ENCODE peak calls at places on chromosomes 16 and 17, in ten cellular contexts. One of them, this sample, is unnamed.

GRCh38 chr17:31388770-31389672 is 2.5 kb upstream of the RAB11FIP4 start:
- DNase-seq in upper lobe of left lung: peak; percentile 71
- DNase-seq in suprapubic skin: no peak
- DNase-seq in A549: no peak
- DNase-seq in tibial nerve: no peak
- DNase-seq in ovary: no peak
- DNase-seq in transverse colon: no peak
- DNase-seq in SK-N-SH: peak; percentile 83
- DNase-seq in GM12878: no peak
- DNase-seq in sigmoid colon: no peak
- DNase-seq in this sample: peak; percentile 26

GRCh38 chr16:8588703-8589292 is 1.5 kb downstream of the TMEM114 start:
- DNase-seq in upper lobe of left lung: peak; percentile 38
- DNase-seq in suprapubic skin: no peak
- DNase-seq in A549: no peak
- DNase-seq in tibial nerve: no peak
- DNase-seq in ovary: no peak
- DNase-seq in transverse colon: no peak
- DNase-seq in SK-N-SH: peak; percentile 48
- DNase-seq in GM12878: no peak
- DNase-seq in sigmoid colon: no peak
- DNase-seq in this sample: no peak

GRCh38 chr16:3171181-3171854 is 16.7 kb upstream of the OR1F1 start:
- DNase-seq in upper lobe of left lung: peak; percentile 50
- DNase-seq in suprapubic skin: no peak
- DNase-seq in A549: no peak
- DNase-seq in tibial nerve: no peak
- DNase-seq in ovary: no peak
- DNase-seq in transverse colon: no peak
- DNase-seq in SK-N-SH: peak; percentile 50
- DNase-seq in GM12878: no peak
- DNase-seq in sigmoid colon: peak; percentile 52
- DNase-seq in this sample: no peak

GRCh38 chr17:10271004-10271620 is 72.7 kb upstream of the GAS7 start:
- DNase-seq in upper lobe of left lung: no peak
- DNase-seq in suprapubic skin: no peak
- DNase-seq in A549: no peak
- DNase-seq in tibial nerve: no peak
- DNase-seq in ovary: no peak
- DNase-seq in transverse colon: no peak
- DNase-seq in SK-N-SH: no peak
- DNase-seq in GM12878: no peak
- DNase-seq in sigmoid colon: no peak
- DNase-seq in this sample: no peak

GRCh38 chr16:81405702-81406113 is 38.9 kb upstream of the CMIP start:
- DNase-seq in upper lobe of left lung: no peak
- DNase-seq in suprapubic skin: no peak
- DNase-seq in A549: peak; percentile 99
- DNase-seq in tibial nerve: no peak
- DNase-seq in ovary: no peak
- DNase-seq in transverse colon: no peak
- DNase-seq in SK-N-SH: no peak
- DNase-seq in GM12878: no peak
- DNase-seq in sigmoid colon: peak; percentile 36
- DNase-seq in this sample: peak; percentile 44

GRCh38 chr17:75840779-75841123 is 3.5 kb downstream of the UNC13D start:
- DNase-seq in upper lobe of left lung: no peak
- DNase-seq in suprapubic skin: no peak
- DNase-seq in A549: no peak
- DNase-seq in tibial nerve: no peak
- DNase-seq in ovary: no peak
- DNase-seq in transverse colon: no peak
- DNase-seq in SK-N-SH: no peak
- DNase-seq in GM12878: no peak
- DNase-seq in sigmoid colon: no peak
- DNase-seq in this sample: no peak

GRCh38 chr17:48259710-48260291 is 152.2 kb downstream of the SNX11 start:
- DNase-seq in upper lobe of left lung: no peak
- DNase-seq in suprapubic skin: no peak
- DNase-seq in A549: peak; percentile 87
- DNase-seq in tibial nerve: no peak
- DNase-seq in ovary: no peak
- DNase-seq in transverse colon: no peak
- DNase-seq in SK-N-SH: no peak
- DNase-seq in GM12878: no peak
- DNase-seq in sigmoid colon: no peak
- DNase-seq in this sample: no peak

GRCh38 chr17:31202968-31203367 is 94.1 kb downstream of the OMG start:
- DNase-seq in upper lobe of left lung: no peak
- DNase-seq in suprapubic skin: no peak
- DNase-seq in A549: no peak
- DNase-seq in tibial nerve: no peak
- DNase-seq in ovary: no peak
- DNase-seq in transverse colon: no peak
- DNase-seq in SK-N-SH: no peak
- DNase-seq in GM12878: no peak
- DNase-seq in sigmoid colon: no peak
- DNase-seq in this sample: no peak

GRCh38 chr16:64893386-64893785 is 228.5 kb downstream of the CDH11 start:
- DNase-seq in upper lobe of left lung: no peak
- DNase-seq in suprapubic skin: no peak
- DNase-seq in A549: no peak
- DNase-seq in tibial nerve: no peak
- DNase-seq in ovary: no peak
- DNase-seq in transverse colon: no peak
- DNase-seq in SK-N-SH: no peak
- DNase-seq in GM12878: no peak
- DNase-seq in sigmoid colon: no peak
- DNase-seq in this sample: no peak

GRCh38 chr17:29344201-29344856 is 45.8 kb upstream of the TAOK1 start:
- DNase-seq in upper lobe of left lung: no peak
- DNase-seq in suprapubic skin: no peak
- DNase-seq in A549: no peak
- DNase-seq in tibial nerve: no peak
- DNase-seq in ovary: no peak
- DNase-seq in transverse colon: no peak
- DNase-seq in SK-N-SH: no peak
- DNase-seq in GM12878: no peak
- DNase-seq in sigmoid colon: no peak
- DNase-seq in this sample: no peak

GRCh38 chr16:65600046-65600445 is 478.2 kb upstream of the CDH11 start:
- DNase-seq in upper lobe of left lung: no peak
- DNase-seq in suprapubic skin: no peak
- DNase-seq in A549: no peak
- DNase-seq in tibial nerve: no peak
- DNase-seq in ovary: no peak
- DNase-seq in transverse colon: no peak
- DNase-seq in SK-N-SH: no peak
- DNase-seq in GM12878: no peak
- DNase-seq in sigmoid colon: no peak
- DNase-seq in this sample: no peak

DNA sequence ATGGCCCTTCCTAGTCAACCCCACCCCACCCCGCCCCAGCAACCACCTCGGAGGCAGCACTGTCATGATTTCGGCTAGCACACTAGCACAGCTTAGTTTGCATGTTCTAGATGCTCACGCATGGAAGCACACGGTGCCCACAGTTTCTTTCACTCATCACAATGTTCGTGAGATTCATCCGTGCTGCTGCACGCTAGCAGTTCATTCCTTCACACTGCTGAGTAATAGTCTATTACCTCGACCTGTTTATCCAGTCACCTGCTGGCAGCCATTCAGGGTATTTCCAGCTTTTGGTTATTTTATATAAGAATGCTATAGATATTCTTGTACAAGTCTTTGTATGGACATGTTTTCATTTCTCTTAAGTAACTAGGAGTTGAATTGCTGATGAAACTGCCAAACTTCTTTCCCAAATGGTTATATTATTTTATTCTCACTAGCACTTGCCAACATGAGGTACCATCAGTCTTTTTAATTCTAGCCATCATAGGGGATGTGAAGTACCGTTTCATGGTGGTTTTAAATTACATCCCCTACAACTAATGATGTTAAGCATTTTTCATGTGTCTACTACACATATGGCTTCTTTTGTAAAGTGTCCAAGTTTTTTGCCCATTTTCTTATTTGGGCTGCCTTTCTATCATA is 75.7 kb downstream of the CYTH1 start:
- DNase-seq in upper lobe of left lung: no peak
- DNase-seq in suprapubic skin: no peak
- DNase-seq in A549: peak; percentile 79
- DNase-seq in tibial nerve: no peak
- DNase-seq in ovary: no peak
- DNase-seq in transverse colon: peak; percentile 20
- DNase-seq in SK-N-SH: no peak
- DNase-seq in GM12878: peak; percentile 97
- DNase-seq in sigmoid colon: no peak
- DNase-seq in this sample: peak; percentile 26
- TF ChIP-seq EP300 in upper lobe of left lung: no peak
- TF ChIP-seq EP300 in suprapubic skin: no peak
- TF ChIP-seq EP300 in A549: peak; percentile 82
- TF ChIP-seq EP300 in tibial nerve: no peak
- TF ChIP-seq EP300 in ovary: no peak
- TF ChIP-seq EP300 in transverse colon: no peak
- TF ChIP-seq EP300 in SK-N-SH: no peak
- TF ChIP-seq EP300 in GM12878: peak; percentile 100
- TF ChIP-seq EP300 in sigmoid colon: no peak
- TF ChIP-seq EP300 in this sample: no peak

GRCh38 chr16:67199808-67200198 is 872 bp downstream of the ELMO3 start:
- DNase-seq in upper lobe of left lung: peak; percentile 79
- DNase-seq in suprapubic skin: no peak
- DNase-seq in A549: no peak
- DNase-seq in tibial nerve: no peak
- DNase-seq in ovary: no peak
- DNase-seq in transverse colon: peak; percentile 63
- DNase-seq in SK-N-SH: peak; percentile 61
- DNase-seq in GM12878: no peak
- DNase-seq in sigmoid colon: no peak
- DNase-seq in this sample: no peak

GRCh38 chr16:67201411-67202345 is 2.7 kb downstream of the ELMO3 start:
- DNase-seq in upper lobe of left lung: peak; percentile 73
- DNase-seq in suprapubic skin: no peak
- DNase-seq in A549: no peak
- DNase-seq in tibial nerve: no peak
- DNase-seq in ovary: no peak
- DNase-seq in transverse colon: no peak
- DNase-seq in SK-N-SH: no peak
- DNase-seq in GM12878: no peak
- DNase-seq in sigmoid colon: no peak
- DNase-seq in this sample: no peak

GRCh38 chr16:67202426-67202825 is 3.5 kb downstream of the ELMO3 start:
- DNase-seq in upper lobe of left lung: no peak
- DNase-seq in suprapubic skin: no peak
- DNase-seq in A549: no peak
- DNase-seq in tibial nerve: no peak
- DNase-seq in ovary: no peak
- DNase-seq in transverse colon: no peak
- DNase-seq in SK-N-SH: no peak
- DNase-seq in GM12878: no peak
- DNase-seq in sigmoid colon: no peak
- DNase-seq in this sample: no peak

GRCh38 chr16:67199011-67199807 is at the start of gene ELMO3:
- DNase-seq in upper lobe of left lung: peak; percentile 91
- DNase-seq in suprapubic skin: no peak
- DNase-seq in A549: no peak
- DNase-seq in tibial nerve: no peak
- DNase-seq in ovary: no peak
- DNase-seq in transverse colon: peak; percentile 88
- DNase-seq in SK-N-SH: peak; percentile 72
- DNase-seq in GM12878: no peak
- DNase-seq in sigmoid colon: no peak
- DNase-seq in this sample: peak; percentile 86

GRCh38 chr16:67200491-67200890 is 1.6 kb downstream of the ELMO3 start:
- DNase-seq in upper lobe of left lung: no peak
- DNase-seq in suprapubic skin: no peak
- DNase-seq in A549: no peak
- DNase-seq in tibial nerve: no peak
- DNase-seq in ovary: no peak
- DNase-seq in transverse colon: no peak
- DNase-seq in SK-N-SH: no peak
- DNase-seq in GM12878: no peak
- DNase-seq in sigmoid colon: no peak
- DNase-seq in this sample: no peak
- H3K4me3 ChIP-seq in upper lobe of left lung: no peak overlapping the region
- H3K4me3 ChIP-seq in suprapubic skin: no peak overlapping the region
- H3K4me3 ChIP-seq in A549: no peak overlapping the region
- H3K4me3 ChIP-seq in tibial nerve: no peak overlapping the region
- H3K4me3 ChIP-seq in ovary: no peak overlapping the region
- H3K4me3 ChIP-seq in transverse colon: no peak overlapping the region
- H3K4me3 ChIP-seq in SK-N-SH: no peak overlapping the region
- H3K4me3 ChIP-seq in GM12878: no peak overlapping the region
- H3K4me3 ChIP-seq in sigmoid colon: no peak overlapping the region
- H3K4me3 ChIP-seq in this sample: no peak overlapping the region

GRCh38 chr17:57577751-57578607 is 167.1 kb downstream of the CCDC182 start:
- DNase-seq in upper lobe of left lung: no peak
- DNase-seq in suprapubic skin: no peak
- DNase-seq in A549: no peak
- DNase-seq in tibial nerve: peak; percentile 25
- DNase-seq in ovary: peak; percentile 85
- DNase-seq in transverse colon: no peak
- DNase-seq in SK-N-SH: peak; percentile 47
- DNase-seq in GM12878: no peak
- DNase-seq in sigmoid colon: peak; percentile 79
- DNase-seq in this sample: no peak
- H3K27ac ChIP-seq in upper lobe of left lung: peak overlapping the region; percentile 41
- H3K27ac ChIP-seq in suprapubic skin: no peak overlapping the region
- H3K27ac ChIP-seq in A549: no peak overlapping the region
- H3K27ac ChIP-seq in tibial nerve: peak overlapping the region; percentile 58
- H3K27ac ChIP-seq in ovary: peak overlapping the region; percentile 30
- H3K27ac ChIP-seq in transverse colon: peak overlapping the region; percentile 27
- H3K27ac ChIP-seq in SK-N-SH: no peak overlapping the region
- H3K27ac ChIP-seq in GM12878: peak overlapping the region; percentile 38
- H3K27ac ChIP-seq in sigmoid colon: peak overlapping the region; percentile 61
- H3K27ac ChIP-seq in this sample: peak overlapping the region; percentile 68

GRCh38 chr17:41026668-41027471 is at the start of gene KRTAP1-5:
- DNase-seq in upper lobe of left lung: peak; percentile 36
- DNase-seq in suprapubic skin: no peak
- DNase-seq in A549: no peak
- DNase-seq in tibial nerve: no peak
- DNase-seq in ovary: no peak
- DNase-seq in transverse colon: no peak
- DNase-seq in SK-N-SH: no peak
- DNase-seq in GM12878: no peak
- DNase-seq in sigmoid colon: no peak
- DNase-seq in this sample: no peak
- TF ChIP-seq EP300 in upper lobe of left lung: no peak
- TF ChIP-seq EP300 in suprapubic skin: no peak
- TF ChIP-seq EP300 in A549: no peak
- TF ChIP-seq EP300 in tibial nerve: no peak
- TF ChIP-seq EP300 in ovary: no peak
- TF ChIP-seq EP300 in transverse colon: no peak
- TF ChIP-seq EP300 in SK-N-SH: no peak
- TF ChIP-seq EP300 in GM12878: no peak
- TF ChIP-seq EP300 in sigmoid colon: no peak
- TF ChIP-seq EP300 in this sample: no peak